ENCODE peak calls at places on chromosomes 5 and 9, in nine cellular contexts. B, Z, S, W, V, K, I, H and Q are unnamed samples.

GRCh38 chr5:104494043-104494442 is 931.5 kb upstream of the NUDT12 start:
- DNase-seq in B (no peak), Z (no peak), S (no peak), W (no peak), V (no peak), K (no peak), I (peak), H (no peak), Q (no peak)

GRCh38 chr9:72856985-72857631 is 95.7 kb downstream of the ALDH1A1 start:
- DNase-seq in B (peak), Z (peak), S (peak), W (no peak), V (no peak), K (peak), I (peak), H (peak), Q (no peak)

GRCh38 chr9:98009437-98009836 is 26.3 kb downstream of the ANP32B start:
- DNase-seq in B (no peak), Z (no peak), S (no peak), W (no peak), V (no peak), K (no peak), I (no peak), H (no peak), Q (no peak)

GRCh38 chr5:93431255-93431654 is 149.8 kb downstream of the NR2F1-AS1 start:
- DNase-seq in B (no peak), Z (no peak), S (no peak), W (no peak), V (no peak), K (no peak), I (no peak), H (no peak), Q (no peak)

GRCh38 chr9:124282442-124283231 is 24.9 kb downstream of the NEK6 start:
- DNase-seq in B (peak), Z (no peak), S (no peak), W (peak), V (no peak), K (no peak), I (peak), H (peak), Q (no peak)

GRCh38 chr5:136979131-136979530 is 520.0 kb downstream of the SPOCK1 start:
- DNase-seq in B (no peak), Z (no peak), S (no peak), W (no peak), V (no peak), K (no peak), I (no peak), H (no peak), Q (no peak)

GRCh38 chr5:143393516-143393915 is 10.0 kb downstream of the NR3C1 start:
- DNase-seq in B (no peak), Z (no peak), S (no peak), W (no peak), V (no peak), K (no peak), I (no peak), H (no peak), Q (no peak)

GRCh38 chr9:77544491-77545000 is 103.6 kb downstream of the GNA14 start:
- DNase-seq in B (no peak), Z (no peak), S (no peak), W (no peak), V (no peak), K (no peak), I (peak), H (no peak), Q (no peak)

GRCh38 chr5:113330533-113331200 is 104.1 kb downstream of the TSSK1B start:
- DNase-seq in B (no peak), Z (no peak), S (peak), W (no peak), V (no peak), K (peak), I (peak), H (peak), Q (no peak)

GRCh38 chr5:114789773-114790402 is 379.8 kb downstream of the TRIM36 start:
- DNase-seq in B (no peak), Z (no peak), S (peak), W (no peak), V (no peak), K (peak), I (peak), H (peak), Q (no peak)

GRCh38 chr5:6158974-6159863 is 219.1 kb downstream of the MED10 start:
- DNase-seq in B (no peak), Z (no peak), S (peak), W (no peak), V (no peak), K (no peak), I (peak), H (no peak), Q (no peak)

GRCh38 chr5:151651997-151652645 is 34.6 kb downstream of the SPARC start:
- DNase-seq in B (peak), Z (peak), S (peak), W (peak), V (peak), K (peak), I (peak), H (peak), Q (peak)

GRCh38 chr9:114291886-114292590 is 30.9 kb upstream of the ORM1 start:
- DNase-seq in B (peak), Z (no peak), S (no peak), W (peak), V (peak), K (no peak), I (no peak), H (no peak), Q (peak)

GRCh38 chr9:77177894-77178794 is 810 bp downstream of the VPS13A start:
- DNase-seq in B (peak), Z (peak), S (peak), W (peak), V (peak), K (no peak), I (peak), H (peak), Q (peak)

GRCh38 chr5:124401247-124402143 is 344.9 kb downstream of the ZNF608 start:
- DNase-seq in B (no peak), Z (no peak), S (no peak), W (no peak), V (no peak), K (peak), I (no peak), H (no peak), Q (no peak)

GRCh38 chr5:172224996-172225395 is 31.0 kb downstream of the EFCAB9 start:
- DNase-seq in B (no peak), Z (no peak), S (no peak), W (no peak), V (no peak), K (no peak), I (no peak), H (no peak), Q (no peak)

GRCh38 chr5:150309101-150309897 is 6.6 kb upstream of the ARSI start:
- DNase-seq in B (no peak), Z (no peak), S (no peak), W (no peak), V (no peak), K (no peak), I (no peak), H (no peak), Q (no peak)

GRCh38 chr5:18171684-18172083 is 537.4 kb downstream of the TAF11L14 start:
- DNase-seq in B (no peak), Z (no peak), S (no peak), W (no peak), V (no peak), K (no peak), I (no peak), H (no peak), Q (no peak)

GRCh38 chr9:70566066-70566465 is 151.6 kb upstream of the KLF9 start:
- DNase-seq in B (no peak), Z (no peak), S (no peak), W (no peak), V (no peak), K (no peak), I (no peak), H (no peak), Q (no peak)

GRCh38 chr5:112228672-112229071 is 190.4 kb downstream of the EPB41L4A start:
- DNase-seq in B (peak), Z (no peak), S (peak), W (peak), V (peak), K (peak), I (no peak), H (no peak), Q (peak)

GRCh38 chr5:95728494-95729114 is 2.5 kb upstream of the RHOBTB3 start:
- DNase-seq in B (no peak), Z (no peak), S (no peak), W (no peak), V (no peak), K (no peak), I (no peak), H (no peak), Q (no peak)

DNA sequence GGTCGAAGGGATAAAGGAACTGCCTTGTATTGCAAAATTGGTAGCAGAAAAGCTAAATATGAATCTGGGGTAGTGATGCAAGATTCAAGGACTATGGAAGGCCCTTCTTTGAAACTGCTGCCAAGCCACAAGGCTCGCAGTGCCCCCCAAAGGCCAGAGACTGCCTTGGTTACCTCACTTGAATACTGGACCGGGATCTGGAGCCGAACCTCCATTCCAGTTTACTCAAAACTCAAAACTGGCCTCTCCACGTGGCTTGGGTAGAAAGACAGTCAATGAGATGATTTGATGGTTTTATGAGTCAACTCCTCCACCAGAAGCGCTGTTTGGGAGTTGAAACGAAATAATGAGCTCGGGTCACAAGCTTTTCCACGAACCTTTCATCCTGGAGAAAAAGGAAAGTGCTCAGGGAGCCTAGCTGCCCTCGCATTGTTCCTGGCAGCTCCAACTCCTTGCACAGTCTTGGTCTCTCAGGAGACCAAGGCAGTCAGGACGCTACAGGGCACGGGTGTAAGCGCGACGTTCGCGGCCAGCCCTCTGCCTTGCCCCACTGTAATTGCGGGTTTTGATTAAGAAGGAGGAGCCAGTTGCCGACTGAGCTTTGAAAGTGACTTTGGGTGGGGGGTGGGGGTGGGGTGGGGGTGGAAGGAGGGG is 2.8 kb downstream of the ST8SIA4 start:
- DNase-seq in B (no peak), Z (peak), S (peak), W (peak), V (peak), K (no peak), I (peak), H (peak), Q (no peak)
- TF ChIP-seq CTCF in B (no peak), Z (no peak), S (peak), W (no peak), V (peak), K (peak), I (peak), H (peak), Q (no peak)

GRCh38 chr5:170071748-170072147 is 33.9 kb upstream of the FOXI1 start:
- DNase-seq in B (no peak), Z (no peak), S (no peak), W (no peak), V (no peak), K (no peak), I (no peak), H (no peak), Q (no peak)

GRCh38 chr5:170067152-170067551 is 38.5 kb upstream of the FOXI1 start:
- DNase-seq in B (no peak), Z (no peak), S (no peak), W (no peak), V (no peak), K (no peak), I (no peak), H (peak), Q (no peak)

GRCh38 chr5:170069512-170069911 is 36.2 kb upstream of the FOXI1 start:
- DNase-seq in B (no peak), Z (no peak), S (no peak), W (no peak), V (no peak), K (no peak), I (no peak), H (no peak), Q (no peak)

GRCh38 chr5:170067574-170068170 is 38.0 kb upstream of the FOXI1 start:
- DNase-seq in B (no peak), Z (no peak), S (no peak), W (no peak), V (no peak), K (no peak), I (no peak), H (no peak), Q (no peak)

GRCh38 chr5:170070556-170071412 is 34.9 kb upstream of the FOXI1 start:
- DNase-seq in B (no peak), Z (peak), S (peak), W (peak), V (peak), K (peak), I (peak), H (peak), Q (no peak)
- TF ChIP-seq CTCF in B (no peak), Z (peak), S (peak), W (peak), V (peak), K (peak), I (peak), H (peak), Q (peak)

GRCh38 chr5:73214921-73215490 is 42.0 kb downstream of the TMEM174 start:
- DNase-seq in B (no peak), Z (no peak), S (no peak), W (no peak), V (no peak), K (no peak), I (no peak), H (no peak), Q (no peak)

GRCh38 chr5:73215525-73215890 is 42.5 kb downstream of the TMEM174 start:
- DNase-seq in B (no peak), Z (no peak), S (no peak), W (no peak), V (no peak), K (no peak), I (no peak), H (peak), Q (no peak)

GRCh38 chr5:73215891-73216610 is 43.1 kb downstream of the TMEM174 start:
- DNase-seq in B (peak), Z (peak), S (peak), W (peak), V (peak), K (peak), I (peak), H (peak), Q (peak)

GRCh38 chr5:73222173-73222572 is 49.2 kb downstream of the TMEM174 start:
- DNase-seq in B (no peak), Z (no peak), S (no peak), W (no peak), V (no peak), K (no peak), I (no peak), H (no peak), Q (no peak)

GRCh38 chr5:73218552-73219171 is 45.7 kb downstream of the TMEM174 start:
- DNase-seq in B (no peak), Z (no peak), S (peak), W (no peak), V (no peak), K (peak), I (peak), H (peak), Q (no peak)
- TF ChIP-seq CTCF in B (no peak), Z (peak), S (peak), W (peak), V (peak), K (peak), I (peak), H (peak), Q (peak)

GRCh38 chr9:101220341-101220740 is 164.5 kb downstream of the BAAT start:
- DNase-seq in B (no peak), Z (no peak), S (no peak), W (no peak), V (no peak), K (no peak), I (no peak), H (no peak), Q (no peak)
- TF ChIP-seq CTCF in B (no peak), Z (no peak), S (no peak), W (no peak), V (no peak), K (no peak), I (no peak), H (no peak), Q (no peak)

GRCh38 chr5:82364497-82364896 is 86.3 kb upstream of the RPS23 start:
- DNase-seq in B (no peak), Z (peak), S (peak), W (no peak), V (no peak), K (no peak), I (peak), H (no peak), Q (no peak)
- TF ChIP-seq CTCF in B (no peak), Z (no peak), S (peak), W (peak), V (peak), K (peak), I (peak), H (no peak), Q (peak)

GRCh38 chr5:96883871-96884270 is 7.6 kb downstream of the ERAP2 start:
- DNase-seq in B (no peak), Z (no peak), S (no peak), W (no peak), V (no peak), K (no peak), I (no peak), H (no peak), Q (no peak)

GRCh38 chr5:96880402-96881164 is 4.3 kb downstream of the ERAP2 start:
- DNase-seq in B (no peak), Z (no peak), S (peak), W (no peak), V (no peak), K (no peak), I (peak), H (peak), Q (no peak)

GRCh38 chr5:96884995-96885394 is 8.7 kb downstream of the ERAP2 start:
- DNase-seq in B (no peak), Z (no peak), S (no peak), W (no peak), V (no peak), K (no peak), I (no peak), H (no peak), Q (no peak)

GRCh38 chr5:96885518-96886338 is 9.4 kb downstream of the ERAP2 start:
- DNase-seq in B (no peak), Z (no peak), S (no peak), W (no peak), V (no peak), K (no peak), I (no peak), H (peak), Q (no peak)

GRCh38 chr5:96881511-96882115 is 5.3 kb downstream of the ERAP2 start:
- DNase-seq in B (no peak), Z (no peak), S (no peak), W (no peak), V (no peak), K (no peak), I (peak), H (peak), Q (no peak)
- TF ChIP-seq CTCF in B (no peak), Z (no peak), S (no peak), W (no peak), V (no peak), K (no peak), I (no peak), H (no peak), Q (no peak)

GRCh38 chr9:117929873-117930272 is 225.7 kb downstream of the TLR4 start:
- DNase-seq in B (no peak), Z (no peak), S (no peak), W (no peak), V (no peak), K (no peak), I (no peak), H (no peak), Q (no peak)

GRCh38 chr9:117926031-117926655 is 221.9 kb downstream of the TLR4 start:
- DNase-seq in B (no peak), Z (no peak), S (no peak), W (no peak), V (no peak), K (no peak), I (no peak), H (no peak), Q (no peak)

GRCh38 chr9:117932585-117932984 is 228.4 kb downstream of the TLR4 start:
- DNase-seq in B (no peak), Z (no peak), S (no peak), W (no peak), V (no peak), K (no peak), I (no peak), H (no peak), Q (no peak)

GRCh38 chr9:117927354-117927753 is 223.2 kb downstream of the TLR4 start:
- DNase-seq in B (no peak), Z (no peak), S (no peak), W (no peak), V (peak), K (no peak), I (no peak), H (no peak), Q (no peak)
- TF ChIP-seq CTCF in B (no peak), Z (no peak), S (no peak), W (no peak), V (peak), K (no peak), I (no peak), H (no peak), Q (no peak)

GRCh38 chr5:68658810-68659372 is 434.9 kb upstream of the SLC30A5 start:
- DNase-seq in B (no peak), Z (no peak), S (no peak), W (no peak), V (no peak), K (no peak), I (no peak), H (no peak), Q (no peak)

GRCh38 chr5:68659876-68660275 is 433.9 kb upstream of the SLC30A5 start:
- DNase-seq in B (no peak), Z (no peak), S (no peak), W (no peak), V (no peak), K (no peak), I (no peak), H (no peak), Q (no peak)

GRCh38 chr5:68656936-68657857 is 436.6 kb upstream of the SLC30A5 start:
- DNase-seq in B (no peak), Z (no peak), S (no peak), W (no peak), V (peak), K (no peak), I (no peak), H (no peak), Q (no peak)

GRCh38 chr5:68662804-68663307 is 431.0 kb upstream of the SLC30A5 start:
- DNase-seq in B (no peak), Z (no peak), S (no peak), W (no peak), V (no peak), K (no peak), I (no peak), H (no peak), Q (no peak)

GRCh38 chr5:68661237-68661636 is 432.6 kb upstream of the SLC30A5 start:
- DNase-seq in B (no peak), Z (peak), S (no peak), W (no peak), V (peak), K (no peak), I (no peak), H (peak), Q (no peak)
- TF ChIP-seq CTCF in B (no peak), Z (peak), S (peak), W (peak), V (peak), K (peak), I (peak), H (peak), Q (peak)